ENCODE peak calls at places on chromosomes 11 and 22, in eight cellular contexts. G is tibial nerve, Y is sigmoid colon, I is spleen, F is prostate gland, N is adrenal gland, U is stomach, C is breast epithelium. A is an unnamed sample.
A peak's percentile ranks its signal among the peaks of the same experiment; 100 is the strongest.

GRCh38 chr22:36155702-36156101 is 4.9 kb downstream of the APOL3 start:
- DNase-seq in G (peak; percentile 49), Y (peak; percentile 92), I (no peak), F (no peak), N (peak; percentile 70), U (peak; percentile 40), C (no peak), A (peak; percentile 46)

GRCh38 chr11:113992459-113993105 is 17.7 kb downstream of the HTR3A start:
- DNase-seq in G (no peak), Y (no peak), I (peak; percentile 41), F (no peak), N (no peak), U (no peak), C (no peak), A (no peak)

GRCh38 chr11:118918128-118918685 is 7.5 kb downstream of the BCL9L start:
- DNase-seq in G (peak; percentile 80), Y (peak; percentile 92), I (peak; percentile 80), F (peak; percentile 72), N (peak; percentile 83), U (peak; percentile 78), C (peak; percentile 88), A (peak; percentile 82)

GRCh38 chr11:134737563-134738510 is 325.8 kb upstream of the B3GAT1 start:
- DNase-seq in G (no peak), Y (no peak), I (peak; percentile 57), F (no peak), N (no peak), U (no peak), C (no peak), A (no peak)

GRCh38 chr11:83044958-83045712 is 26.6 kb downstream of the RAB30 start:
- DNase-seq in G (no peak), Y (no peak), I (no peak), F (no peak), N (no peak), U (no peak), C (no peak), A (no peak)

GRCh38 chr22:35766654-35767580 is 49.2 kb downstream of the APOL5 start:
- DNase-seq in G (no peak), Y (no peak), I (no peak), F (no peak), N (no peak), U (no peak), C (no peak), A (no peak)

GRCh38 chr22:21920341-21921183 is 32.1 kb downstream of the PPM1F start:
- DNase-seq in G (no peak), Y (no peak), I (no peak), F (no peak), N (no peak), U (no peak), C (no peak), A (no peak)

GRCh38 chr22:38948181-38948940 is 9.0 kb upstream of the APOBEC3A start:
- DNase-seq in G (no peak), Y (peak; percentile 32), I (no peak), F (no peak), N (no peak), U (no peak), C (no peak), A (no peak)

GRCh38 chr11:72189448-72190250 is 2.3 kb upstream of the FOLR1 start:
- DNase-seq in G (no peak), Y (no peak), I (no peak), F (no peak), N (peak; percentile 21), U (no peak), C (no peak), A (peak; percentile 51)

GRCh38 chr22:47309476-47309875 is 547.0 kb downstream of the TBC1D22A start:
- DNase-seq in G (no peak), Y (no peak), I (no peak), F (no peak), N (no peak), U (no peak), C (no peak), A (no peak)

GRCh38 chr11:10930961-10931760 is 73.3 kb upstream of the ZBED5 start:
- DNase-seq in G (peak; percentile 29), Y (peak; percentile 93), I (peak; percentile 85), F (peak; percentile 61), N (peak; percentile 57), U (peak; percentile 53), C (peak; percentile 57), A (peak; percentile 46)

GRCh38 chr11:27532652-27533325 is 26.2 kb upstream of the LIN7C start:
- DNase-seq in G (no peak), Y (no peak), I (no peak), F (no peak), N (no peak), U (no peak), C (no peak), A (no peak)

GRCh38 chr22:29724843-29725242 is 5.0 kb downstream of the CABP7 start:
- DNase-seq in G (no peak), Y (no peak), I (no peak), F (no peak), N (no peak), U (no peak), C (no peak), A (no peak)

GRCh38 chr22:29723766-29724165 is 4.0 kb downstream of the CABP7 start:
- DNase-seq in G (no peak), Y (no peak), I (no peak), F (no peak), N (no peak), U (no peak), C (no peak), A (no peak)

GRCh38 chr22:29722151-29722550 is 2.3 kb downstream of the CABP7 start:
- DNase-seq in G (no peak), Y (no peak), I (no peak), F (no peak), N (peak; percentile 64), U (no peak), C (no peak), A (no peak)

GRCh38 chr22:29720824-29721323 is 1.1 kb downstream of the CABP7 start:
- DNase-seq in G (no peak), Y (no peak), I (no peak), F (no peak), N (no peak), U (no peak), C (no peak), A (no peak)

DNA sequence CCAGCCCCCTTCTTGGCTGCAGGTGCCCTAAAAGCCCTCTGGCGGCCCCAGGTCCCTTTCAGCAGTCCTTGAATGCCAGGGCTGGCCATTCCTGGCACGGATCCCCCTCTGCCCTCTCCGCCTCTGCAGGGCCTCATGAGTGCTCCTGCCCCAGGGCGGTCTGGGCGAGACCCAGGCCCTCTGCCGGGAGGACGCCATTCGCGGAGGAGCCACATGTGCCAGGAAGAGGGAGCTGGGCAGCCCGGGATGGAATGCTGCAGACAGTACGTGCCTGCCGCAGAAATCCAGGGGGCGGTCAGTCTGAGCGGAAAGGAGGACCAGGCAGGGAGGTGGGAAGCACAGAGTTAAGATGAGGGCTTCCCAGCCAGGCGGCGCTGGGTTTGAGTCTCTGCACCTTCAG is 2.8 kb downstream of the CABP7 start:
- DNase-seq in G (no peak), Y (no peak), I (no peak), F (no peak), N (no peak), U (no peak), C (no peak), A (no peak)
- H3K27me3 ChIP-seq in G (no peaks in the 10 kb centered on the region), Y (peaks cover 42% of the 10 kb centered on the region), I (peaks cover 28% of the 10 kb centered on the region), F (peaks cover 9% of the 10 kb centered on the region), N (peaks cover 22% of the 10 kb centered on the region), U (peaks cover 43% of the 10 kb centered on the region), C (peaks cover 38% of the 10 kb centered on the region), A (peaks cover 12% of the 10 kb centered on the region)

GRCh38 chr11:64838600-64839334 is 5.7 kb downstream of the CDC42BPG start:
- DNase-seq in G (no peak), Y (no peak), I (no peak), F (no peak), N (no peak), U (no peak), C (no peak), A (no peak)
- TF ChIP-seq POLR2A in G (no peak), Y (no peak), I (no peak), F (no peak), N (no peak), U (no peak), C (no peak), A (no peak)

GRCh38 chr11:94654201-94654600 is 87.0 kb downstream of the PIWIL4 start:
- DNase-seq in G (no peak), Y (no peak), I (no peak), F (no peak), N (no peak), U (no peak), C (no peak), A (no peak)

GRCh38 chr11:94657629-94658028 is 90.5 kb downstream of the PIWIL4 start:
- DNase-seq in G (no peak), Y (no peak), I (no peak), F (no peak), N (no peak), U (no peak), C (no peak), A (no peak)

GRCh38 chr11:94655291-94655690 is 88.1 kb downstream of the PIWIL4 start:
- DNase-seq in G (no peak), Y (no peak), I (no peak), F (peak; percentile 42), N (no peak), U (no peak), C (no peak), A (no peak)

GRCh38 chr11:94656968-94657367 is 89.8 kb downstream of the PIWIL4 start:
- DNase-seq in G (no peak), Y (no peak), I (no peak), F (no peak), N (no peak), U (no peak), C (no peak), A (no peak)

DNA sequence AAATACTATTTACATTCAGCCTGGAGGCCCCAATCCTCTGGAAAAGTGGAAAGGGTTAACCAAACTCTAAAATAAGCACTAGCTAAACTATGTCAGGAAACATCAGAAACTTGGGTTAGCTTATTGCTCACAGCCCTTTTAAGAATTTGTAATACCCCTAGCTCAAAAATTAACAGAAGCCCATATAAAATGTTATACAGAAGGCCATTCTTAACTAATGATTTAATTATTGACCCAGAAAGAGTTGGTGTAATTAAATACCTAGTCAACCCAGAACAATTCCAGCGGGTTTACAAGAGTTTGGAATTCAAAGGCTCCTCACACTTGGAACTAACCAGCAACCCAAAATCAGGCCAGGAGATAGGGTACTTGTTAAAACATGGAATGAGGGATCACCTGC is 88.8 kb downstream of the PIWIL4 start:
- DNase-seq in G (no peak), Y (no peak), I (no peak), F (no peak), N (no peak), U (no peak), C (no peak), A (no peak)
- H3K27me3 ChIP-seq in G (no peaks in the 10 kb centered on the region), Y (no peaks in the 10 kb centered on the region), I (no peaks in the 10 kb centered on the region), F (no peaks in the 10 kb centered on the region), N (no peaks in the 10 kb centered on the region), U (no peaks in the 10 kb centered on the region), C (no peaks in the 10 kb centered on the region), A (no peaks in the 10 kb centered on the region)

DNA sequence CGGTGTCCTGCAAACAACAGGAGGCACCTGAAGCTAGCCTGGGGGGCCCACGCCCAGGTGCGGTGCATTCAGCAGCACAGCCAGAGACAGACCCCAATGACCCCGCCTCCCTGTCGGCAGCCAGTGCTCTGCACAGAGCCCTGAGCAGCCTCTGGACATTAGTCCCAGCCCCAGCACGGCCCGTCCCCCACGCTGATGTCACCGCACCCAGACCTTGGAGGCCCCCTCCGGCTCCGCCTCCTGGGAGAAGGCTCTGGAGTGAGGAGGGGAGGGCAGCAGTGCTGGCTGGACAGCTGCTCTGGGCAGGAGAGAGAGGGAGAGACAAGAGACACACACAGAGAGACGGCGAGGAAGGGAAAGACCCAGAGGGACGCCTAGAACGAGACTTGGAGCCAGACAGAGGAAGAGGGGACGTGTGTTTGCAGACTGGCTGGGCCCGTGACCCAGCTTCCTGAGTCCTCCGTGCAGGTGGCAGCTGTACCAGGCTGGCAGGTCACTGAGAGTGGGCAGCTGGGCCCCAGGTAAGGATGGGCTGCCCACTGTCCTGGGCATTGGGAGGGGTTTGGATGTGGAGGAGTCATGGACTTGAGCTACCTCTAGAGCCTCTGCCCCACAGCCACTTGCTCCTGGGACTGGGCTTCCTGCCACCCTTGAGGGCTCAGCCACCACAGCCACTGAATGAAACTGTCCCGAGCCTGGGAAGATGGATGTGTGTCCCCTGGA is at the start of gene MYO7A:
- DNase-seq in G (no peak), Y (no peak), I (no peak), F (no peak), N (peak; percentile 96), U (peak; percentile 56), C (no peak), A (peak; percentile 87)
- TF ChIP-seq POLR2A in G (no peak), Y (no peak), I (no peak), F (no peak), N (peak; percentile 96), U (no peak), C (no peak), A (peak; percentile 67)